ENCODE peak calls at places on chromosomes 13 and 19, in six cellular contexts. V is dermis microvascular lymphatic vessel endothelial cell; F is HuH-7.5; T is tibial nerve; W is esophagus muscularis mucosa; U is stimulated activated CD4-positive, alpha-beta T cell treated with anti-CD3 and anti-CD28 coated beads, Interleukin-1b, Interleukin-23, amount 100 ng/mL, for 1 hour. G is an unnamed sample.

GRCh38 chr13:40221460-40222201 is 444.8 kb downstream of the FOXO1 start:
- DNase-seq in F (no peak), T (no peak), U (no peak), V (no peak), W (no peak), G (peak; percentile 51)

GRCh38 chr13:94160875-94161274 is 318.6 kb downstream of the DCT start:
- DNase-seq in W (no peak), F (no peak), V (no peak), T (no peak), U (no peak), G (no peak)

GRCh38 chr13:98276486-98276885 is 99.4 kb upstream of the RNF113B start:
- DNase-seq in W (no peak), F (no peak), U (no peak), T (no peak), V (no peak), G (no peak)

GRCh38 chr19:38617764-38618589 is at the start of gene MAP4K1:
- DNase-seq in W (no peak), V (no peak), T (no peak), F (no peak), U (peak; percentile 29), G (no peak)

GRCh38 chr13:32036131-32036695 is 4.6 kb downstream of the FRY start:
- DNase-seq in T (no peak), F (no peak), W (no peak), V (no peak), U (no peak), G (no peak)

GRCh38 chr13:29859971-29860370 is 9.6 kb upstream of the UBL3 start:
- DNase-seq in T (no peak), F (no peak), U (no peak), W (no peak), V (no peak), G (peak; percentile 89)

GRCh38 chr19:408441-409005 is 424 bp downstream of the C2CD4C start:
- DNase-seq in T (peak; percentile 6), V (no peak), U (no peak), F (no peak), W (no peak), G (no peak)

GRCh38 chr19:35083678-35084077 is 31.9 kb upstream of the FXYD3 start:
- DNase-seq in W (no peak), T (no peak), F (no peak), U (no peak), V (no peak), G (no peak)

GRCh38 chr13:75908137-75908536 is 272.0 kb downstream of the LMO7 start:
- DNase-seq in U (no peak), F (no peak), V (no peak), W (no peak), T (no peak), G (no peak)

GRCh38 chr19:726993-727956 is 18.5 kb downstream of the PALM start:
- DNase-seq in W (no peak), U (no peak), T (no peak), F (no peak), V (no peak), G (no peak)

GRCh38 chr13:41034862-41035261 is 15.7 kb upstream of the ELF1 start:
- DNase-seq in T (no peak), F (no peak), W (no peak), U (no peak), V (peak; percentile 77), G (no peak)

GRCh38 chr13:98370806-98371553 is 193.9 kb upstream of the RNF113B start:
- DNase-seq in F (no peak), W (no peak), V (no peak), T (no peak), U (no peak), G (peak; percentile 86)

GRCh38 chr19:50158577-50158976 is 4.5 kb downstream of the IZUMO2 start:
- DNase-seq in U (no peak), V (no peak), F (no peak), T (no peak), W (no peak), G (no peak)

GRCh38 chr19:33772858-33773180 is 23.9 kb upstream of the KCTD15 start:
- DNase-seq in U (no peak), V (no peak), W (no peak), F (no peak), T (no peak), G (no peak)

GRCh38 chr13:27170521-27171243 is 929 bp downstream of the USP12 start:
- DNase-seq in W (no peak), U (peak; percentile 24), V (peak; percentile 50), T (no peak), F (peak; percentile 39), G (peak; percentile 61)

GRCh38 chr19:41753936-41754529 is 1.3 kb upstream of the CEACAM6 start:
- DNase-seq in F (no peak), T (peak; percentile 23), V (peak; percentile 36), U (peak; percentile 57), W (no peak), G (peak; percentile 47)

GRCh38 chr13:111474136-111475002 is 153.9 kb downstream of the TEX29 start:
- DNase-seq in W (no peak), U (no peak), F (peak; percentile 57), V (peak; percentile 49), T (no peak), G (peak; percentile 38)

GRCh38 chr13:109844396-109844795 is 58.0 kb upstream of the IRS2 start:
- DNase-seq in V (no peak), U (no peak), F (no peak), T (no peak), W (no peak), G (peak; percentile 66)

GRCh38 chr19:52343548-52343947 is 7.5 kb downstream of the ZNF610 start:
- DNase-seq in U (no peak), T (no peak), F (no peak), W (no peak), V (peak; percentile 63), G (peak; percentile 27)

GRCh38 chr13:37360556-37360955 is 238.0 kb downstream of the POSTN start:
- DNase-seq in U (no peak), V (peak; percentile 25), F (no peak), T (no peak), W (no peak), G (peak; percentile 46)

GRCh38 chr19:11843741-11844140 is 4.8 kb upstream of the ZNF439 start:
- DNase-seq in W (no peak), V (no peak), F (no peak), U (no peak), T (no peak), G (no peak)

GRCh38 chr13:34749046-34749445 is 193.0 kb upstream of the NBEA start:
- DNase-seq in F (no peak), W (no peak), V (no peak), T (no peak), U (no peak), G (no peak)

GRCh38 chr13:22176968-22177545 is 506.2 kb downstream of the FGF9 start:
- DNase-seq in V (no peak), T (no peak), U (no peak), F (no peak), W (no peak), G (no peak)

G was measured in EL.